ENCODE peak calls at places on chromosomes 6 and 20, in eight cellular contexts. A is AG04450; P is foreskin keratinocyte; J is CD8-positive, alpha-beta T cell; F is psoas muscle; W is foreskin fibroblast; U is left ventricle myocardium inferior; Z is colonic mucosa. N is an unnamed sample.

GRCh38 chr6:5712349-5713215 is 294.1 kb downstream of the NRN1 start:
- DNase-seq in J (no peak), U (no peak), W (no peak), A (no peak), P (no peak), F (no peak), Z (peak), N (no peak)

GRCh38 chr20:58684291-58684690 is 8.3 kb upstream of the NPEPL1 start:
- DNase-seq in P (no peak), F (no peak), W (no peak), A (no peak), Z (no peak), J (no peak), U (no peak), N (no peak)

GRCh38 chr20:52150440-52151258 is 40.9 kb downstream of the ZFP64 start:
- DNase-seq in P (peak), Z (peak), J (no peak), U (no peak), A (peak), W (peak), F (no peak), N (peak)

GRCh38 chr6:52893803-52894202 is 15.7 kb downstream of the GSTA3 start:
- DNase-seq in A (no peak), J (no peak), F (no peak), Z (no peak), P (no peak), U (no peak), W (no peak), N (no peak)

GRCh38 chr20:40982415-40983145 is 46.0 kb upstream of the TOP1 start:
- DNase-seq in A (no peak), J (no peak), F (no peak), U (no peak), P (no peak), Z (no peak), W (no peak), N (no peak)

GRCh38 chr20:61752576-61752975 is 313.1 kb downstream of the TAF4 start:
- DNase-seq in J (no peak), A (no peak), P (no peak), Z (no peak), F (peak), U (no peak), W (no peak), N (no peak)

GRCh38 chr20:41078329-41078728 is 49.7 kb downstream of the TOP1 start:
- DNase-seq in U (no peak), W (no peak), J (no peak), Z (no peak), P (no peak), F (no peak), A (no peak), N (no peak)

GRCh38 chr6:90028080-90028778 is 134.0 kb downstream of the GJA10 start:
- DNase-seq in A (no peak), W (no peak), F (no peak), U (no peak), Z (no peak), P (no peak), J (no peak), N (no peak)

GRCh38 chr6:45791600-45792168 is 224.0 kb downstream of the CLIC5 start:
- DNase-seq in U (no peak), J (no peak), W (peak), Z (no peak), A (peak), P (peak), F (no peak), N (no peak)

GRCh38 chr6:23414204-23414501 is 711.9 kb upstream of the NRSN1 start:
- DNase-seq in Z (no peak), J (no peak), U (no peak), A (peak), P (peak), W (no peak), F (no peak), N (no peak)

GRCh38 chr6:35124356-35124755 is 16.8 kb downstream of the TCP11 start:
- DNase-seq in J (no peak), F (no peak), A (no peak), U (no peak), P (peak), Z (no peak), W (no peak), N (no peak)

GRCh38 chr6:117561128-117561527 is 41.2 kb downstream of the GOPC start:
- DNase-seq in Z (no peak), U (no peak), F (no peak), A (no peak), J (no peak), P (no peak), W (no peak), N (no peak)

GRCh38 chr6:25250878-25251277 is 28.3 kb upstream of the CARMIL1 start:
- DNase-seq in P (peak), U (no peak), J (no peak), F (no peak), Z (no peak), W (peak), A (no peak), N (no peak)

GRCh38 chr6:26216886-26217713 is 129.9 kb downstream of the HFE start:
- DNase-seq in Z (peak), J (peak), U (peak), W (peak), A (no peak), F (peak), P (no peak), N (peak)

GRCh38 chr6:108735991-108736345 is 112.3 kb upstream of the ARMC2 start:
- DNase-seq in Z (peak), F (no peak), W (no peak), P (no peak), J (no peak), U (no peak), A (no peak), N (no peak)

GRCh38 chr6:133955582-133956412 is 2.8 kb downstream of the TBPL1 start:
- DNase-seq in W (no peak), U (no peak), P (no peak), J (no peak), F (no peak), A (no peak), Z (no peak), N (no peak)

GRCh38 chr6:113634352-113635163 is 222.6 kb upstream of the MARCKS start:
- DNase-seq in A (no peak), U (no peak), W (peak), F (no peak), J (no peak), P (peak), Z (no peak), N (no peak)

GRCh38 chr6:168072730-168073129 is 6.3 kb downstream of the FRMD1 start:
- DNase-seq in Z (no peak), F (no peak), P (no peak), J (no peak), A (no peak), U (no peak), W (no peak), N (no peak)

GRCh38 chr6:168073937-168074730 is 4.9 kb downstream of the FRMD1 start:
- DNase-seq in P (no peak), J (no peak), W (no peak), F (no peak), Z (no peak), U (no peak), A (no peak), N (no peak)

GRCh38 chr6:168072266-168072665 is 6.7 kb downstream of the FRMD1 start:
- DNase-seq in F (no peak), W (no peak), U (no peak), Z (no peak), A (no peak), P (no peak), J (no peak), N (no peak)

GRCh38 chr6:168070804-168071203 is 8.2 kb downstream of the FRMD1 start:
- DNase-seq in P (no peak), J (no peak), F (no peak), Z (no peak), U (no peak), A (no peak), W (no peak), N (no peak)

DNA sequence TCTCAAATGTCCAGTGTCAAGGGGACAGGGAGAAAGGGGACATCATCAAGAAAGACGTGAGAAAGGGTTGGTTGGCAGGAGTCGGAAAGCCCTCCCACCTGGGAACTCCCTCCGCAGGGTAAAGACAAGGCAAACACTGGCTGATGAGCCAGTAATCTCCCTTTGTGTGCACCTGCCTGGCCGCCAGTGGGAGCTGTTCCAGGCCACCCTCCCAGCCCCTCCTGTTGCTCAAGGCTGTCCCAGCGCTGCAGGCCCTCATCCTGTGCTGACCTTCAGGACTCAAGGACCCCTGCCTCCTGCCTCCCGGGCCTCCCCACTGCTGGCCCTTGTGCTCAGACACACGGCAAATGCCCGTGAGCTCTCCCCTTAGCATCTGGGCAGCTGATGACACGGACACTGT is 7.4 kb downstream of the FRMD1 start:
- DNase-seq in F (no peak), W (no peak), A (no peak), U (no peak), P (no peak), Z (peak), J (no peak), N (no peak)
- TF ChIP-seq CTCF in F (no peak), W (no peak), A (no peak), U (no peak), P (peak), Z (no peak), J (no peak), N (no peak)

GRCh38 chr6:31592396-31592771 is 422 bp downstream of the NCR3 start:
- DNase-seq in W (no peak), U (no peak), A (no peak), P (no peak), F (no peak), Z (no peak), J (no peak), N (no peak)

DNA sequence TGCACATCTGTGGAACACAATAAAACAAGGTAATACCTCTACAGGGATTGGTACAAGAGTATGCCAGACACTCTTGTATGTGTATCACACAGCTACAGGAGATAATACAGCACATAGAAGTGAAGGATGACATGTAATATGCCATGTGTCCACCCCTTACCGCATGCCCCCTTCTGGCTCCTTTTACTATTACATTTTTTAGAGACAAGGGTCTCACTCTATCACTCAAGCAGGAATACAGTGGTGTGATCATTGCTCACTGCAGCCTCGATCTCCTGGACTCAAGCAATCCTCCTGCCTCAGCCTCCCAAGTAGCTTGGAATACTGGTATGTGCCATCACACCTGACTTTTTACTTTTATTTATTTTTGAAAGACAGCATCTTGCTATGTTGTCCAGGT is 4.2 kb upstream of the NCR3 start:
- DNase-seq in Z (no peak), J (no peak), P (no peak), W (no peak), U (no peak), A (no peak), F (no peak), N (no peak)
- TF ChIP-seq CTCF in Z (no peak), J (peak), P (peak), W (peak), U (peak), A (peak), F (peak), N (peak)

GRCh38 chr20:35561268-35561667 is 19.4 kb downstream of the ERGIC3 start:
- DNase-seq in U (no peak), W (peak), Z (no peak), J (no peak), F (peak), A (peak), P (no peak), N (peak)
- TF ChIP-seq CTCF in U (peak), W (peak), Z (no peak), J (no peak), F (no peak), A (peak), P (peak), N (peak)

GRCh38 chr6:42745083-42745637 is 743 bp downstream of the TBCC start:
- DNase-seq in U (no peak), P (peak), F (peak), W (no peak), A (no peak), Z (peak), J (no peak), N (no peak)
- TF ChIP-seq CTCF in U (no peak), P (no peak), F (no peak), W (no peak), A (no peak), Z (no peak), J (no peak), N (no peak)